ENCODE peak calls at places on chromosome 20, in eight cellular contexts. Y, X, Q, T, O, M, I and U are unnamed samples.

GRCh38 chr20:5864873-5865582 is 85.3 kb downstream of the TRMT6 start:
- DNase-seq in O (no peak), T (no peak), X (no peak), Q (no peak), Y (no peak), M (no peak), I (no peak), U (no peak)

GRCh38 chr20:19858972-19859371 is 100.9 kb downstream of the RIN2 start:
- DNase-seq in T (no peak), X (peak; percentile 27), M (no peak), Y (no peak), Q (no peak), I (no peak), O (no peak), U (no peak)

GRCh38 chr20:57756213-57756612 is 46.4 kb upstream of the PMEPA1 start:
- DNase-seq in Y (no peak), I (no peak), T (no peak), X (no peak), M (no peak), O (no peak), Q (no peak), U (no peak)

GRCh38 chr20:45100563-45101245 is at the start of gene KCNS1:
- DNase-seq in Y (no peak), M (no peak), Q (peak; percentile 53), X (no peak), T (no peak), O (no peak), I (no peak), U (peak; percentile 85)

GRCh38 chr20:40506567-40506966 is 182.5 kb downstream of the MAFB start:
- DNase-seq in Y (no peak), X (peak; percentile 99), M (peak; percentile 76), I (peak; percentile 98), Q (no peak), O (peak; percentile 69), T (no peak), U (peak; percentile 99)

GRCh38 chr20:58808296-58809046 is 42.2 kb downstream of the GNAS-AS1 start:
- DNase-seq in Y (no peak), T (no peak), O (no peak), X (no peak), M (no peak), I (no peak), Q (no peak), U (no peak)

GRCh38 chr20:24953621-24954133 is 4.6 kb downstream of the CST7 start:
- DNase-seq in Q (no peak), M (no peak), X (no peak), Y (no peak), O (no peak), T (no peak), I (no peak), U (no peak)

GRCh38 chr20:51400051-51400926 is 142.2 kb downstream of the NFATC2 start:
- DNase-seq in X (no peak), Y (peak; percentile 59), I (no peak), M (no peak), O (no peak), T (peak; percentile 65), Q (no peak), U (no peak)

GRCh38 chr20:35588397-35588796 is 27.2 kb upstream of the SPAG4 start:
- DNase-seq in T (no peak), Q (no peak), X (no peak), I (no peak), M (no peak), Y (no peak), O (no peak), U (no peak)

GRCh38 chr20:47720636-47721427 is 64.4 kb downstream of the SULF2 start:
- DNase-seq in M (no peak), T (no peak), I (peak; percentile 83), X (no peak), Y (no peak), Q (no peak), O (no peak), U (no peak)

GRCh38 chr20:10780901-10781300 is 107.1 kb upstream of the JAG1 start:
- DNase-seq in X (no peak), O (no peak), T (no peak), Q (no peak), I (no peak), M (no peak), Y (no peak), U (peak; percentile 34)

GRCh38 chr20:63037669-63038268 is 31.0 kb upstream of the BHLHE23 start:
- DNase-seq in Q (no peak), X (no peak), T (no peak), I (no peak), Y (no peak), M (no peak), O (no peak), U (no peak)